ENCODE peak calls at places on chromosomes 1 and 21, in five cellular contexts. T is HTR-8/SVneo, D is NCI-H2081 treated with DMSO at 0.1 percent for 48 hours, G is AG04449, C is HS-5. O is an unnamed sample.

GRCh38 chr21:35503646-35504045 is 454.5 kb upstream of the RUNX1 start:
- DNase-seq in T (no peak), D (no peak), G (no peak), C (no peak), O (no peak)

GRCh38 chr1:168609133-168609715 is 32.8 kb downstream of the XCL1 start:
- DNase-seq in T (no peak), D (no peak), G (no peak), C (no peak), O (no peak)

GRCh38 chr1:245258271-245258920 is 103.6 kb downstream of the KIF26B start:
- DNase-seq in T (no peak), D (peak), G (no peak), C (no peak), O (no peak)

GRCh38 chr1:44558883-44559282 is 115.4 kb downstream of the TMEM53 start:
- DNase-seq in T (no peak), D (no peak), G (no peak), C (no peak), O (no peak)

GRCh38 chr1:6918286-6918907 is 133.1 kb downstream of the CAMTA1 start:
- DNase-seq in T (no peak), D (no peak), G (no peak), C (no peak), O (no peak)

GRCh38 chr21:41601573-41602371 is 93.8 kb upstream of the TMPRSS2 start:
- DNase-seq in T (no peak), D (no peak), G (no peak), C (no peak), O (no peak)

GRCh38 chr1:2166254-2166653 is 28.3 kb downstream of the FAAP20 start:
- DNase-seq in T (no peak), D (no peak), G (no peak), C (no peak), O (no peak)

GRCh38 chr1:28249879-28250295 is 9.4 kb upstream of the SESN2 start:
- DNase-seq in T (no peak), D (no peak), G (no peak), C (no peak), O (no peak)

GRCh38 chr1:28718601-28719331 is 18.0 kb upstream of the YTHDF2 start:
- DNase-seq in T (no peak), D (no peak), G (no peak), C (no peak), O (no peak)

GRCh38 chr1:221858758-221859157 is 116.9 kb upstream of the DUSP10 start:
- DNase-seq in T (peak), D (no peak), G (peak), C (peak), O (peak)

GRCh38 chr1:177164380-177165068 is at the start of gene ASTN1:
- DNase-seq in T (no peak), D (no peak), G (no peak), C (no peak), O (no peak)

GRCh38 chr21:36207577-36208320 is 51.1 kb downstream of the DOP1B start:
- DNase-seq in T (peak), D (no peak), G (no peak), C (peak), O (no peak)

GRCh38 chr1:16605532-16605931 is 7.8 kb downstream of the NBPF1 start:
- DNase-seq in T (no peak), D (no peak), G (no peak), C (no peak), O (no peak)

GRCh38 chr1:200162258-200162657 is 134.7 kb downstream of the NR5A2 start:
- DNase-seq in T (no peak), D (no peak), G (no peak), C (no peak), O (no peak)

GRCh38 chr1:12146343-12147112 is 20.3 kb upstream of the TNFRSF1B start:
- DNase-seq in T (no peak), D (no peak), G (no peak), C (no peak), O (no peak)

GRCh38 chr1:18890704-18891103 is 11.7 kb downstream of the ALDH4A1 start:
- DNase-seq in T (no peak), D (no peak), G (no peak), C (no peak), O (peak)

GRCh38 chr1:167060141-167061072 is 29.8 kb downstream of the GPA33 start:
- DNase-seq in T (peak), D (no peak), G (no peak), C (no peak), O (no peak)

GRCh38 chr1:231522038-231522437 is 6.4 kb upstream of the TSNAX start:
- DNase-seq in T (no peak), D (no peak), G (no peak), C (no peak), O (no peak)

GRCh38 chr1:232011961-232012360 is 385.4 kb downstream of the DISC1 start:
- DNase-seq in T (no peak), D (no peak), G (peak), C (no peak), O (peak)

GRCh38 chr1:160210563-160210962 is 5.4 kb downstream of the PEA15 start:
- DNase-seq in T (no peak), D (no peak), G (no peak), C (no peak), O (no peak)

GRCh38 chr1:25134801-25135585 is 97.3 kb downstream of the SYF2 start:
- DNase-seq in T (no peak), D (no peak), G (no peak), C (no peak), O (no peak)

GRCh38 chr1:206468571-206468970 is 1.7 kb upstream of the IKBKE start:
- DNase-seq in T (no peak), D (no peak), G (no peak), C (no peak), O (no peak)

GRCh38 chr1:153361129-153362109 is 3.8 kb downstream of the S100A9 start:
- DNase-seq in T (no peak), D (no peak), G (no peak), C (no peak), O (no peak)